ENCODE peak calls at places on chromosomes 7 and 10, in six cellular contexts. O, I, U, S, C and T are unnamed samples.
A peak's percentile ranks its signal among the peaks of the same experiment; 100 is the strongest.

GRCh38 chr7:114941692-114942091 is 19.8 kb downstream of the MDFIC start:
- DNase-seq in U (no peak), I (no peak), O (no peak), S (no peak), C (no peak), T (no peak)

GRCh38 chr10:80996615-80997193 is 459.0 kb downstream of the SH2D4B start:
- DNase-seq in C (no peak), U (no peak), O (no peak), S (no peak), I (no peak), T (no peak)

GRCh38 chr7:106284516-106285050 is at the start of gene NAMPT:
- DNase-seq in I (peak; percentile 75), S (peak; percentile 97), O (peak; percentile 72), C (no peak), U (no peak), T (no peak)

GRCh38 chr10:100656479-100656878 is 88.9 kb upstream of the PAX2 start:
- DNase-seq in O (no peak), U (peak; percentile 13), C (no peak), S (no peak), I (no peak), T (no peak)

GRCh38 chr7:25117226-25118047 is 7.6 kb downstream of the CYCS start:
- DNase-seq in U (no peak), C (peak; percentile 27), I (no peak), O (no peak), S (no peak), T (no peak)

GRCh38 chr10:91201213-91201996 is 19.1 kb upstream of the PCGF5 start:
- DNase-seq in C (no peak), S (no peak), O (no peak), I (no peak), U (no peak), T (no peak)

GRCh38 chr10:33196710-33197406 is 137.6 kb downstream of the NRP1 start:
- DNase-seq in O (no peak), U (peak; percentile 37), S (no peak), I (no peak), C (no peak), T (no peak)

GRCh38 chr10:131848741-131849590 is 51.8 kb upstream of the PPP2R2D start:
- DNase-seq in I (no peak), O (no peak), C (no peak), U (no peak), S (peak; percentile 42), T (no peak)

DNA sequence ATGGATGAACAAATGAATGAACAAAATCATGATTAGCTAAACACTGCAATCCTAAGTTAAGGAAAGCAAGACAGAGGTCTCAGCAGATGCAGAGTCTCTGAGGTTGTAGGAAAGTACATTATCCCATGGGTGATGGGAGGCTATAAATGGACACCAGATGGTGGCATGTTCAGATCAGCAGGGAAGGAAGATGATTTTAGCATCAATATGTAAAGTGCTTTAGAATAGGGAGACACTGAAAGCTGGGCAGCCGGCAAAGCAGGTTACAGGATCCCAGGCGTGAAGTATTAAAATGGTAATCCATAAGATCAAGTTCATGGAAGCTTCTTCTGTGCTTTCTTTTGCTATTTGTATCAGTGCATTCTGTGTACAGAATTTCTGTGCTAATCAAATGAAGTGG is 8.0 kb upstream of the RAPGEF5 start:
- DNase-seq in S (no peak), I (no peak), C (no peak), O (no peak), U (no peak), T (no peak)
- H3K27ac ChIP-seq in S (no peak overlapping the region), I (no peak overlapping the region), C (no peak overlapping the region), O (no peak overlapping the region), U (no peak overlapping the region), T (no peak overlapping the region)

GRCh38 chr10:72260215-72260587 is 13.5 kb upstream of the DDIT4 start:
- DNase-seq in U (no peak), S (no peak), C (no peak), O (no peak), I (no peak), T (no peak)

GRCh38 chr10:72259491-72260214 is 14.1 kb upstream of the DDIT4 start:
- DNase-seq in U (peak; percentile 96), S (no peak), O (no peak), C (peak; percentile 80), I (no peak), T (peak; percentile 47)

GRCh38 chr10:72260588-72261322 is 13.0 kb upstream of the DDIT4 start:
- DNase-seq in I (peak; percentile 95), O (peak; percentile 87), U (peak; percentile 99), C (peak; percentile 62), S (peak; percentile 91), T (peak; percentile 55)

GRCh38 chr10:72263613-72264241 is 10.0 kb upstream of the DDIT4 start:
- DNase-seq in C (no peak), U (no peak), S (no peak), O (peak; percentile 73), I (no peak), T (no peak)

DNA sequence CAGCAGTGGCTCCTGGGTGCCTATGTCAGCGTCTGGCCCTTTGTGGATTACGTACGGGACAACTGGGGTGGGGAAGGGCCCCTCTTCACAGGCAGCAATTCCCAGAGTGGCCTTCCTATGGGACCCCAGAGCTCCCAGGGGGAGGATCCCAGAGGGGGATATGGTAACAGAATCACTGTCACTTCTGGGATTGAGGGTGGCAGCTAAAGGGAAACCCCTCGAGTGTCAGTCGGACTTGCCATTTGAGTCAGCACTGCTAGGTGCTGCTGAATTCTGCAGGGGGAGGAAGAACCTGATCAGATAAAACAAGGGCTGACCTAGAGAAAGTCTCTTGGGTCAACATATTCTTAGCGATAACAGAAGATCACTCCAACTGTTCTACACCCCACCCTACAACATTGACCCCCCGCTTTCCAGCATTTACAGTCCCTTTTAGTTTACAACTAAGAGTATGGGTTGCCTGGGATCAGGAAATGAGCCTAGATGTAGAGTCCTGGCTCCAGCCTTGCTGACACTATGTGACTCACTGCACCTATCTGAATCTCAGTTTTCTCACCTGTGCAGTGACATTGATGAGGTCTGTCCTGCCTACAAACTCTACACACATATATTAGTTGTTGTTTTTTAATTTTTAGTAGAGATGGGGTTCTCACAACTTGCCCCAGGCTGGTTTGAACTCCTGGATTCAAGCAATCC is 12.3 kb upstream of the DDIT4 start:
- DNase-seq in I (no peak), U (no peak), O (no peak), C (no peak), S (no peak), T (no peak)
- H3K4me3 ChIP-seq in I (peak overlapping the region; percentile 52), U (peak overlapping the region; percentile 49), O (peak overlapping the region; percentile 59), C (peak overlapping the region; percentile 44), S (peak overlapping the region; percentile 40), T (peak overlapping the region; percentile 57)

GRCh38 chr10:119917777-119918176 is 25.2 kb downstream of the SEC23IP start:
- DNase-seq in C (peak; percentile 23), O (no peak), I (no peak), S (no peak), U (peak; percentile 45), T (no peak)
- H3K36me3 ChIP-seq in C (peaks cover 42% of the 10 kb centered on the region), O (peaks cover 100% of the 10 kb centered on the region), I (peaks cover 3% of the 10 kb centered on the region), S (peaks cover 88% of the 10 kb centered on the region), U (peaks cover 6% of the 10 kb centered on the region), T (peaks cover 73% of the 10 kb centered on the region)

GRCh38 chr10:48634984-48635557 is 30.2 kb upstream of the ARHGAP22 start:
- DNase-seq in O (no peak), C (no peak), I (no peak), S (no peak), U (no peak), T (no peak)
- H3K27ac ChIP-seq in O (peak overlapping the region; percentile 8), C (no peak overlapping the region), I (no peak overlapping the region), S (no peak overlapping the region), U (peak overlapping the region; percentile 6), T (no peak overlapping the region)

GRCh38 chr10:30583778-30584415 is 45.7 kb downstream of the LYZL2 start:
- DNase-seq in I (peak; percentile 54), O (peak; percentile 68), U (peak; percentile 68), S (peak; percentile 72), C (peak; percentile 77), T (peak; percentile 77)
- H3K4me3 ChIP-seq in I (peak overlapping the region; percentile 29), O (peak overlapping the region; percentile 46), U (peak overlapping the region; percentile 41), S (peak overlapping the region; percentile 36), C (peak overlapping the region; percentile 28), T (peak overlapping the region; percentile 47)

DNA sequence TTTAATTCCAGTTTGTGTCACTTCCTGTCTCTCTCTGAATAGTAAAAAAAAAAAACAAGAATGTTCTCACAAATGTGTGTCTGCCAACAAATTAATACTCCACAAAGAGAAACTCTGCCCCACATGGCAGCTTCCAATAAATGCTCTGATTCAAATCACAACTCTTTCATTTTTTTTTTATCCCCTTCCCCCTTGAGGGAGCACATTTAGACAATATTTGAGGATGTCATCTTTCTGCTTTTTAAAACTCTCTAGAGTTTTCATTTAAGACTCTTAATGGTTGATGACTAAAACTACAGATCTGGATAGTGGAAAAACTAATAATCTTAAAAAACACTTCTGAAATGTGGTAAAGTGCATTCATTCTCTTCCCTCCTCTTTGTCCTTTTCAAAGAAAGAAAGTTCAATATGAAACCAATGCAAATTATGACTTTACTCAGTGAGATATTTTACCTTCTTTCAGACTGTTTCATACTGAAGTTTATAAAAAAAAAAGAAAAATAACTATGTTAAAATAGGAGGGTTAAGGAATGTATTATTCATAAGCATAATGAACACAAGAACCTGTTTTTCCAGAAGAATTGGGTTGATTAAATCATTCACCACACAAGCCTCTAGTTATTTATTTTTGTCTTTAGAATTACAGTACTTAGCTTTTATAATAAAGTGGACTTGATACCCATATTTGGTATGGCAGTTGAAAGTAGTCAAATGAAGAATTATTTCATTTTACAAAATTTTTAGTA is 42.4 kb downstream of the ARID5B start:
- DNase-seq in O (no peak), S (no peak), I (no peak), C (peak; percentile 53), U (peak; percentile 73), T (peak; percentile 37)
- H3K36me3 ChIP-seq in O (no peaks in the 10 kb centered on the region), S (no peaks in the 10 kb centered on the region), I (no peaks in the 10 kb centered on the region), C (peaks cover 26% of the 10 kb centered on the region), U (peaks cover 4% of the 10 kb centered on the region), T (no peaks in the 10 kb centered on the region)

GRCh38 chr10:27328946-27329345 is 88.3 kb upstream of the ACBD5 start:
- DNase-seq in S (no peak), O (no peak), I (no peak), C (no peak), U (no peak), T (no peak)

GRCh38 chr10:27330074-27330473 is 89.5 kb upstream of the ACBD5 start:
- DNase-seq in O (no peak), I (no peak), C (no peak), S (no peak), U (no peak), T (no peak)
- H3K27ac ChIP-seq in O (no peak overlapping the region), I (no peak overlapping the region), C (no peak overlapping the region), S (no peak overlapping the region), U (no peak overlapping the region), T (no peak overlapping the region)